ENCODE peak calls at places on chromosome 19, in four cellular contexts. S is lower leg skin, F is Peyer's patch, Q is upper lobe of left lung. R is an unnamed sample.

GRCh38 chr19:38742906-38743305 is 1.4 kb downstream of the CAPN12 start:
- DNase-seq in S (no peak), F (no peak), Q (no peak), R (no peak)

GRCh38 chr19:10975374-10976036 is 14.7 kb downstream of the SMARCA4 start:
- DNase-seq in S (no peak), F (peak), Q (no peak), R (peak)

GRCh38 chr19:43607238-43608205 is 4.4 kb upstream of the SRRM5 start:
- DNase-seq in S (no peak), F (no peak), Q (no peak), R (no peak)

GRCh38 chr19:38319421-38320258 is at the start of gene KCNK6:
- DNase-seq in S (peak), F (peak), Q (peak), R (peak)

GRCh38 chr19:20863176-20863575 is 59.9 kb upstream of the ZNF85 start:
- DNase-seq in S (no peak), F (no peak), Q (no peak), R (no peak)

GRCh38 chr19:802497-802887 is 5.2 kb downstream of the PTBP1 start:
- DNase-seq in S (no peak), F (no peak), Q (no peak), R (no peak)

GRCh38 chr19:21569497-21569870 is 64.1 kb downstream of the ZNF429 start:
- DNase-seq in S (no peak), F (peak), Q (no peak), R (peak)

GRCh38 chr19:5335101-5335500 is 5.5 kb downstream of the PTPRS start:
- DNase-seq in S (no peak), F (no peak), Q (no peak), R (no peak)

DNA sequence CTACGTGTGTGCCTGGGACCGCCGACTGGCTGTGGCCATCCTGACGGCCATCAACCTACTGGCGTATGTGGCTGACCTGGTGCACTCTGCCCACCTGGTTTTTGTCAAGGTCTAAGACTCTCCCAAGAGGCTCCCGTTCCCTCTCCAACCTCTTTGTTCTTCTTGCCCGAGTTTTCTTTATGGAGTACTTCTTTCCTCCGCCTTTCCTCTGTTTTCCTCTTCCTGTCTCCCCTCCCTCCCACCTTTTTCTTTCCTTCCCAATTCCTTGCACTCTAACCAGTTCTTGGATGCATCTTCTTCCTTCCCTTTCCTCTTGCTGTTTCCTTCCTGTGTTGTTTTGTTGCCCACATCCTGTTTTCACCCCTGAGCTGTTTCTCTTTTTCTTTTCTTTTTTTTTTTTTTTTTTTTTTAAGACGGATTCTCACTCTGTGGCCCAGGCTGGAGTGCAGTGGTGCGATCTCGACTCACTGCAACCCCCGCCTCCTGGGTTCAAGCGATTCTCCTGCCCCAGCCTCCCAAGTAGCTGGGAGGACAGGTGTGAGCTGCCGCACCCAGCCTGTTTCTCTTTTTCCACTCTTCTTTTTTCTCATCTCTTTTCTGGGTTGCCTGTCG is 6.8 kb downstream of the MYADM start:
- DNase-seq in S (no peak), F (no peak), Q (no peak), R (no peak)
- TF ChIP-seq POLR2A in S (no peak), F (no peak), Q (no peak), R (no peak)

DNA sequence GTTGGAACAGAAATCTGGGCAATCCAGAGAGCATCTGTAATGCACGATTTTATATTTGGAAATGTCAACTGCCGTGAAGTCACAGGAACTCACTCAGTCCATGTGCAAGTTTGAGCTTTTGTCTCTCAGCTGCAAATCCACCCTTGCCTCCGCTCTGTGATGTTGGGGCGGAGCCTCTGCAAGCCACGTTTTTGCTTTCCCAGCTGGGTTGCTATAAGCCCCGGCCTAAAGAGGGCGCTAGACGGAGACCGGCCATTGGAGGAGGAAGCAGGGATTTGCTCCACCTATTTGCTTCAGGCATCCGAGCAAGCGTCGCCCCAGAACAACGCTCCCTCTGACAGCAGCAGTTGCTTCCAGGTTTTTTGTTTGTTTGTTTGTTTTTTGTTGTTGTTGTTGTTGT is 56.2 kb downstream of the TRPM4 start:
- DNase-seq in S (no peak), F (no peak), Q (no peak), R (no peak)
- TF ChIP-seq CTCF in S (no peak), F (no peak), Q (no peak), R (no peak)

GRCh38 chr19:16200038-16200775 is 2.5 kb downstream of the AP1M1 start:
- DNase-seq in S (no peak), F (peak), Q (no peak), R (peak)
- H3K4me3 ChIP-seq in S (no peak), F (no peak), Q (no peak), R (no peak)

DNA sequence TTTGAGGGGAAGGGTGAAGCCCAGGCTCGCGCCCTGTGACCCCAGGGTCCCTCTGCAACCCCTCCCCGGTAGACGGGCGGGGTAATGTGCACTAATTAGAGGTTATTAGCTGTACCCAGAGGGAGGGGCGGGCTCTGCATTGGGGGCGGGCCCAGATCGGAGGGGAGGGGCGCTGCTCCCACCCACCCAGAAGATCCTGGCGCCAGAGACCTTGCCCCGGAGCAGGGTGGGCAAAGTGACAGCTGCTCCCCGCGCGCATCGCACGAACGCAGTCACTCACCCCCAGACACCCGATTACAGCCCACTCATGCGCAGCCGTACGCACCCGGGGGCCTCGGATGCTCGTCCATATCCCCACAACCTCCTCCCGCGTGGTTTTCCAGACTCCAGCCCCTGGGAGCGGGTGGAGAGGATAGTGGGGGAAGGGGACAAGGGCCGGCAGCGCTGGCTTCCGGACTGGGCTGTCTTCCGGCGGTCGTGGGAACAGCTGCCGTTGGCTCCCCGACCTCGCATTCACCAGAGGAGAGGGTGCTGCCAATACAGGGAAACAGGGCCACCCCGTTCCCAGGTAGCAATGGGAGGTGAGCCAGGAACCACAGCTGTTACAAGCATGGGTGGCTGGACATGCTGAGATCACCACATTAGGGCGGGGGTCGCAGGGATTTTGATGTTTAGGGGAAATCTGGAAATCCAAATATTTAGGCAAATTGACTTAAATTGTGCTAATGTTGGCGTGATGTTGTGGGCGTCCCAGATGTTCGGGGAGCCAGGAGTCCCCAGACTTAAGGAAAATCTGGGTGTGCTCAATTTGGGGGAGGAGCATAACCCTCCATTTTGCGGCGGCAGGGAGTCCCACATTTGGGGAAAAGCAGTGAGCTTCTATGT is 2.9 kb upstream of the HOOK2 start:
- DNase-seq in S (peak), F (peak), Q (peak), R (peak)
- TF ChIP-seq POLR2A in S (no peak), F (no peak), Q (no peak), R (peak)

GRCh38 chr19:1855040-1855827 is 7.0 kb upstream of the REXO1 start:
- DNase-seq in S (peak), F (peak), Q (peak), R (peak)
- TF ChIP-seq CTCF in S (no peak), F (no peak), Q (no peak), R (no peak)

R was measured in thyroid gland.